ENCODE peak calls at places on chromosomes 4 and X, in six cellular contexts. One of them, this sample, is unnamed.

GRCh38 chr4:14916554-14917304 is 85.6 kb upstream of the CPEB2 start:
- DNase-seq in Caco-2: no peak
- DNase-seq in lung: no peak
- DNase-seq in heart left ventricle: peak
- DNase-seq in brain microvascular endothelial cell: peak
- DNase-seq in HCT116: peak
- DNase-seq in this sample: peak

GRCh38 chr4:168790898-168791297 is 219.2 kb downstream of the CBR4 start:
- DNase-seq in Caco-2: no peak
- DNase-seq in lung: no peak
- DNase-seq in heart left ventricle: no peak
- DNase-seq in brain microvascular endothelial cell: no peak
- DNase-seq in HCT116: no peak
- DNase-seq in this sample: no peak

GRCh38 chr4:7904108-7904516 is 35.5 kb downstream of the AFAP1 start:
- DNase-seq in Caco-2: no peak
- DNase-seq in lung: no peak
- DNase-seq in heart left ventricle: no peak
- DNase-seq in brain microvascular endothelial cell: peak
- DNase-seq in HCT116: no peak
- DNase-seq in this sample: peak

GRCh38 chr4:142703694-142704309 is 142.3 kb downstream of the INPP4B start:
- DNase-seq in Caco-2: no peak
- DNase-seq in lung: no peak
- DNase-seq in heart left ventricle: no peak
- DNase-seq in brain microvascular endothelial cell: no peak
- DNase-seq in HCT116: no peak
- DNase-seq in this sample: no peak

GRCh38 chr4:83905952-83906351 is 370.0 kb downstream of the GPAT3 start:
- DNase-seq in Caco-2: peak
- DNase-seq in lung: no peak
- DNase-seq in heart left ventricle: no peak
- DNase-seq in brain microvascular endothelial cell: no peak
- DNase-seq in HCT116: no peak
- DNase-seq in this sample: no peak

GRCh38 chr4:186885289-186885688 is 161.6 kb upstream of the FAT1 start:
- DNase-seq in Caco-2: no peak
- DNase-seq in lung: no peak
- DNase-seq in heart left ventricle: no peak
- DNase-seq in brain microvascular endothelial cell: no peak
- DNase-seq in HCT116: no peak
- DNase-seq in this sample: no peak

GRCh38 chr4:16439003-16439402 is 212.7 kb upstream of the TAPT1 start:
- DNase-seq in Caco-2: no peak
- DNase-seq in lung: no peak
- DNase-seq in heart left ventricle: no peak
- DNase-seq in brain microvascular endothelial cell: peak
- DNase-seq in HCT116: no peak
- DNase-seq in this sample: no peak

GRCh38 chrX:139890991-139891700 is 41.7 kb downstream of the ATP11C start:
- DNase-seq in Caco-2: no peak
- DNase-seq in lung: no peak
- DNase-seq in heart left ventricle: no peak
- DNase-seq in brain microvascular endothelial cell: peak
- DNase-seq in HCT116: no peak
- DNase-seq in this sample: no peak

GRCh38 chrX:36480441-36480990 is 527.6 kb upstream of the FAM47C start:
- DNase-seq in Caco-2: no peak
- DNase-seq in lung: no peak
- DNase-seq in heart left ventricle: no peak
- DNase-seq in brain microvascular endothelial cell: no peak
- DNase-seq in HCT116: no peak
- DNase-seq in this sample: no peak

GRCh38 chrX:149129767-149130166 is 375.3 kb downstream of the IDS start:
- DNase-seq in Caco-2: no peak
- DNase-seq in lung: no peak
- DNase-seq in heart left ventricle: no peak
- DNase-seq in brain microvascular endothelial cell: peak
- DNase-seq in HCT116: no peak
- DNase-seq in this sample: no peak

GRCh38 chr4:22474636-22475310 is 41.1 kb downstream of the ADGRA3 start:
- DNase-seq in Caco-2: no peak
- DNase-seq in lung: no peak
- DNase-seq in heart left ventricle: no peak
- DNase-seq in brain microvascular endothelial cell: peak
- DNase-seq in HCT116: peak
- DNase-seq in this sample: peak

GRCh38 chr4:85842540-85842939 is 367.6 kb downstream of the ARHGAP24 start:
- DNase-seq in Caco-2: no peak
- DNase-seq in lung: no peak
- DNase-seq in heart left ventricle: no peak
- DNase-seq in brain microvascular endothelial cell: no peak
- DNase-seq in HCT116: no peak
- DNase-seq in this sample: no peak

GRCh38 chr4:53478671-53479456 is 101.4 kb downstream of the FIP1L1 start:
- DNase-seq in Caco-2: no peak
- DNase-seq in lung: no peak
- DNase-seq in heart left ventricle: no peak
- DNase-seq in brain microvascular endothelial cell: peak
- DNase-seq in HCT116: no peak
- DNase-seq in this sample: no peak

GRCh38 chr4:150495550-150495949 is 86.4 kb upstream of the MAB21L2 start:
- DNase-seq in Caco-2: no peak
- DNase-seq in lung: no peak
- DNase-seq in heart left ventricle: no peak
- DNase-seq in brain microvascular endothelial cell: no peak
- DNase-seq in HCT116: no peak
- DNase-seq in this sample: no peak

GRCh38 chrX:38376747-38377146 is 24.3 kb downstream of the OTC start:
- DNase-seq in Caco-2: no peak
- DNase-seq in lung: no peak
- DNase-seq in heart left ventricle: no peak
- DNase-seq in brain microvascular endothelial cell: no peak
- DNase-seq in HCT116: no peak
- DNase-seq in this sample: no peak

GRCh38 chrX:21004835-21005234 is 369.4 kb upstream of the CNKSR2 start:
- DNase-seq in Caco-2: no peak
- DNase-seq in lung: no peak
- DNase-seq in heart left ventricle: no peak
- DNase-seq in brain microvascular endothelial cell: no peak
- DNase-seq in HCT116: no peak
- DNase-seq in this sample: no peak

GRCh38 chrX:38774249-38774648 is 27.0 kb upstream of the MID1IP1 start:
- DNase-seq in Caco-2: no peak
- DNase-seq in lung: no peak
- DNase-seq in heart left ventricle: no peak
- DNase-seq in brain microvascular endothelial cell: no peak
- DNase-seq in HCT116: no peak
- DNase-seq in this sample: no peak

GRCh38 chr4:1541449-1542225 is 135.4 kb upstream of the NKX1-1 start:
- DNase-seq in Caco-2: no peak
- DNase-seq in lung: no peak
- DNase-seq in heart left ventricle: peak
- DNase-seq in brain microvascular endothelial cell: no peak
- DNase-seq in HCT116: no peak
- DNase-seq in this sample: no peak

GRCh38 chr4:76747613-76748012 is 150.3 kb downstream of the SOWAHB start:
- DNase-seq in Caco-2: no peak
- DNase-seq in lung: no peak
- DNase-seq in heart left ventricle: no peak
- DNase-seq in brain microvascular endothelial cell: no peak
- DNase-seq in HCT116: no peak
- DNase-seq in this sample: no peak

DNA sequence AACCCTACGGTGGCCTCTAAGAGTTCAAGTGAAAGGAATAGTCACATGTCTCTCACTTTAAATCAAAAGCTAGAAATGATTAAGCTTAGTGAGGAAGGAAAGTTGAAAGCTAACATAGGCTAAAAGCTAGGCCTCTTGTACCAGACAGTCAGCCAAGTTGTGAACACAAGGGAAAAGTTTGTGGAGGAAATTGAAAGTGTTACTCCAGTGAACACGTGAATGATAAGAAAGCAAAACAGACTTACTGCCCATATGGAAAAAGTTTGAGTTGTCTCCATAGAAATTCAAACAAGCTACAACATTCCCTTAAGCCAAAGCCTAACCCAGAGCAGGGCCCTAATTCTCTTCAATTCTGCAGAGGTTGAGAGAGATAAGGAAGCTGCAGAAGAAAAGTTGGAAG is 51.5 kb upstream of the RAB9B start:
- DNase-seq in Caco-2: no peak
- DNase-seq in lung: no peak
- DNase-seq in heart left ventricle: no peak
- DNase-seq in brain microvascular endothelial cell: no peak
- DNase-seq in HCT116: no peak
- DNase-seq in this sample: no peak
- TF ChIP-seq CTCF in Caco-2: no peak
- TF ChIP-seq CTCF in lung: no peak
- TF ChIP-seq CTCF in heart left ventricle: no peak
- TF ChIP-seq CTCF in brain microvascular endothelial cell: no peak
- TF ChIP-seq CTCF in HCT116: no peak
- TF ChIP-seq CTCF in this sample: no peak

GRCh38 chrX:65750674-65751469 is 83.4 kb downstream of the MSN start:
- DNase-seq in Caco-2: no peak
- DNase-seq in lung: no peak
- DNase-seq in heart left ventricle: no peak
- DNase-seq in brain microvascular endothelial cell: no peak
- DNase-seq in HCT116: no peak
- DNase-seq in this sample: no peak
- H3K4me3 ChIP-seq in Caco-2: no peak
- H3K4me3 ChIP-seq in lung: no peak
- H3K4me3 ChIP-seq in heart left ventricle: no peak
- H3K4me3 ChIP-seq in brain microvascular endothelial cell: no peak
- H3K4me3 ChIP-seq in HCT116: no peak
- H3K4me3 ChIP-seq in this sample: no peak

DNA sequence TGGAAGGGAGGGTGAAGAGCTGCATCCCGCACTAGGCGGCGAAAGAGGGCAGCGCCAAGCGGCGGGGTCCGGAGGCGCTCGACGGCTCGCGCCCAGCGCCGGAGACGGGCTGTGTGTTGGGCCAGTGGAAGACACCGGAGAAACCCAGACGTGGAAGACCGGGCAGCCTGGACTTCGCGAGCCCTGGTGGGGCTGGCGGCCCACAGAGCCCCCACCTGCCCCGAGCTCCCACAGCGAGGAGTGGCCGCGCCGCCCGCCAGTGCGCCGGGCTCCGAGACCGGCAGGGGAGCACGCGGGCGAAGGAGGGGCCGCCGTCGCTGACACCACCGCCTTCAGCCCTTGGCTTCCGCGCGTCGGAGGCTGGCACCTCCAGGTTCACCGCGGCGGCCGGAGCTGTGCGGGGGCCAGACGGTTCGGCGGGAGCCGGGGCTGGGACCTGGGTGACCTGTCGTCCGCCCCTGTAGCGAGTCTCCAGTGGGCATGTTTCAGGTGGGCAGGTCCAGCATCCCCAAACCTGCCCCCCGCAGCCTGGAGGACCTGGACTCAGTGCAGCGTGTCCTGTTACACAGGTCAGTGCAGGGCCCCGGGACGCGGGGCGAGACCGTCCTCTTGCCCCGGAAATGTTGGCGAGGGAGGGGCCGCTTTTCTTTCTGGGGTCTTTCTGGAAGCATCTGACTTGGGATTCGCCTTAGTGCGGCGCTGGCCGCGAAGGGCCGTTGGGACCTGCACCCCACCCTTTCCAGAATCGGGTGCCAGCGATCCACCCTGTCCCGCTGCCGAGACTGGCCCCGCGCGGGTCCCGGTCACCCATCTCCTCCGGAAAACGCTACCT is 9.6 kb upstream of the INTU start:
- DNase-seq in Caco-2: peak
- DNase-seq in lung: no peak
- DNase-seq in heart left ventricle: peak
- DNase-seq in brain microvascular endothelial cell: peak
- DNase-seq in HCT116: no peak
- DNase-seq in this sample: no peak
- TF ChIP-seq CTCF in Caco-2: peak
- TF ChIP-seq CTCF in lung: no peak
- TF ChIP-seq CTCF in heart left ventricle: peak
- TF ChIP-seq CTCF in brain microvascular endothelial cell: peak
- TF ChIP-seq CTCF in HCT116: no peak
- TF ChIP-seq CTCF in this sample: peak

GRCh38 chr4:147733614-147734344 is 1.9 kb downstream of the ARHGAP10 start:
- DNase-seq in Caco-2: no peak
- DNase-seq in lung: no peak
- DNase-seq in heart left ventricle: peak
- DNase-seq in brain microvascular endothelial cell: no peak
- DNase-seq in HCT116: no peak
- DNase-seq in this sample: no peak
- H3K4me3 ChIP-seq in Caco-2: peak
- H3K4me3 ChIP-seq in lung: peak
- H3K4me3 ChIP-seq in heart left ventricle: peak
- H3K4me3 ChIP-seq in brain microvascular endothelial cell: peak
- H3K4me3 ChIP-seq in HCT116: peak
- H3K4me3 ChIP-seq in this sample: peak

DNA sequence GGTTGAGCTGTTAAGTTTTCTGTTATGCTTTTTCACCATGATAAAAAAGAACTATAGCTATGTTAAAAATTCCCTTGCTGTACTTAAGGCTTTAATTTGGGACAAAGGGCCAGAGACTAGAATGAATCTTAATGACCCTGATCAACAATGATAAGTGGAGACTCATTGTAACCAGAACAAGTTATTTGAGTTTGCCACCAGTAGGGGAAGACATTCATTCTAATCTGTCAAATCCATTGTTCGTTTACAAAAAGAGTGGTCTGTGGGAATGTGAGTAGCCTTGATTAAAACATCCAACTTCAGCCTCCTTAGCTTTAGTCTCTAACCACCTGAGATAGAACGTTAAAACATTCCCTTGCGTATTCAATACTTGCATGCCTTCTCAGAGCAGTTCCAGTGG is 66.0 kb downstream of the EGF start:
- DNase-seq in Caco-2: no peak
- DNase-seq in lung: no peak
- DNase-seq in heart left ventricle: no peak
- DNase-seq in brain microvascular endothelial cell: no peak
- DNase-seq in HCT116: no peak
- DNase-seq in this sample: peak
- TF ChIP-seq CTCF in Caco-2: no peak
- TF ChIP-seq CTCF in lung: no peak
- TF ChIP-seq CTCF in heart left ventricle: no peak
- TF ChIP-seq CTCF in brain microvascular endothelial cell: no peak
- TF ChIP-seq CTCF in HCT116: peak
- TF ChIP-seq CTCF in this sample: peak

This sample was measured in astrocyte of the cerebellum.